ENCODE peak calls at places on chromosomes 13 and 19, in seven cellular contexts. One of them, this sample, is unnamed.

GRCh38 chr13:97223711-97224461 is 1.8 kb downstream of the MBNL2 start:
- DNase-seq in fibroblast of lung: peak
- DNase-seq in WTC11: no peak
- DNase-seq in Calu3: no peak
- DNase-seq in mammary epithelial cell: peak
- DNase-seq in activated B cell treated with CpG ODN at 0.5 μM for 24 hours: peak
- DNase-seq in HFF-Myc: peak
- DNase-seq in this sample: no peak

GRCh38 chr13:46339035-46339666 is 47.9 kb downstream of the RUBCNL start:
- DNase-seq in fibroblast of lung: peak
- DNase-seq in WTC11: no peak
- DNase-seq in Calu3: no peak
- DNase-seq in mammary epithelial cell: peak
- DNase-seq in activated B cell treated with CpG ODN at 0.5 μM for 24 hours: no peak
- DNase-seq in HFF-Myc: no peak
- DNase-seq in this sample: no peak

GRCh38 chr13:114177245-114178010 is 1.6 kb upstream of the CFAP97D2 start:
- DNase-seq in fibroblast of lung: peak
- DNase-seq in WTC11: no peak
- DNase-seq in Calu3: no peak
- DNase-seq in mammary epithelial cell: no peak
- DNase-seq in activated B cell treated with CpG ODN at 0.5 μM for 24 hours: no peak
- DNase-seq in HFF-Myc: no peak
- DNase-seq in this sample: no peak

GRCh38 chr13:81078048-81078447 is 737.1 kb upstream of the SPRY2 start:
- DNase-seq in fibroblast of lung: no peak
- DNase-seq in WTC11: no peak
- DNase-seq in Calu3: no peak
- DNase-seq in mammary epithelial cell: peak
- DNase-seq in activated B cell treated with CpG ODN at 0.5 μM for 24 hours: no peak
- DNase-seq in HFF-Myc: no peak
- DNase-seq in this sample: no peak

GRCh38 chr19:535017-535835 is 3.7 kb downstream of the CDC34 start:
- DNase-seq in fibroblast of lung: no peak
- DNase-seq in WTC11: no peak
- DNase-seq in Calu3: peak
- DNase-seq in mammary epithelial cell: peak
- DNase-seq in activated B cell treated with CpG ODN at 0.5 μM for 24 hours: no peak
- DNase-seq in HFF-Myc: no peak
- DNase-seq in this sample: no peak

GRCh38 chr13:21348771-21349170 is 110.3 kb downstream of the ZDHHC20 start:
- DNase-seq in fibroblast of lung: no peak
- DNase-seq in WTC11: no peak
- DNase-seq in Calu3: no peak
- DNase-seq in mammary epithelial cell: no peak
- DNase-seq in activated B cell treated with CpG ODN at 0.5 μM for 24 hours: no peak
- DNase-seq in HFF-Myc: no peak
- DNase-seq in this sample: no peak

GRCh38 chr19:30696514-30696913 is 324.3 kb downstream of the ZNF536 start:
- DNase-seq in fibroblast of lung: peak
- DNase-seq in WTC11: peak
- DNase-seq in Calu3: no peak
- DNase-seq in mammary epithelial cell: no peak
- DNase-seq in activated B cell treated with CpG ODN at 0.5 μM for 24 hours: no peak
- DNase-seq in HFF-Myc: no peak
- DNase-seq in this sample: no peak

GRCh38 chr19:46466536-46467199 is 4.7 kb downstream of the PNMA8A start:
- DNase-seq in fibroblast of lung: peak
- DNase-seq in WTC11: no peak
- DNase-seq in Calu3: no peak
- DNase-seq in mammary epithelial cell: peak
- DNase-seq in activated B cell treated with CpG ODN at 0.5 μM for 24 hours: no peak
- DNase-seq in HFF-Myc: peak
- DNase-seq in this sample: no peak

GRCh38 chr19:53545271-53546065 is 7.5 kb downstream of the ZNF331 start:
- DNase-seq in fibroblast of lung: peak
- DNase-seq in WTC11: no peak
- DNase-seq in Calu3: no peak
- DNase-seq in mammary epithelial cell: no peak
- DNase-seq in activated B cell treated with CpG ODN at 0.5 μM for 24 hours: no peak
- DNase-seq in HFF-Myc: peak
- DNase-seq in this sample: no peak

GRCh38 chr19:29971648-29972047 is 29.6 kb downstream of the URI1 start:
- DNase-seq in fibroblast of lung: no peak
- DNase-seq in WTC11: no peak
- DNase-seq in Calu3: no peak
- DNase-seq in mammary epithelial cell: no peak
- DNase-seq in activated B cell treated with CpG ODN at 0.5 μM for 24 hours: no peak
- DNase-seq in HFF-Myc: no peak
- DNase-seq in this sample: no peak

GRCh38 chr13:46893820-46894533 is 2.9 kb downstream of the HTR2A start:
- DNase-seq in fibroblast of lung: peak
- DNase-seq in WTC11: peak
- DNase-seq in Calu3: peak
- DNase-seq in mammary epithelial cell: peak
- DNase-seq in activated B cell treated with CpG ODN at 0.5 μM for 24 hours: peak
- DNase-seq in HFF-Myc: no peak
- DNase-seq in this sample: peak

GRCh38 chr13:33743438-33744368 is 74.2 kb upstream of the RFC3 start:
- DNase-seq in fibroblast of lung: no peak
- DNase-seq in WTC11: no peak
- DNase-seq in Calu3: no peak
- DNase-seq in mammary epithelial cell: no peak
- DNase-seq in activated B cell treated with CpG ODN at 0.5 μM for 24 hours: no peak
- DNase-seq in HFF-Myc: no peak
- DNase-seq in this sample: no peak

GRCh38 chr19:42199440-42200115 is 17.9 kb downstream of the DEDD2 start:
- DNase-seq in fibroblast of lung: no peak
- DNase-seq in WTC11: peak
- DNase-seq in Calu3: no peak
- DNase-seq in mammary epithelial cell: peak
- DNase-seq in activated B cell treated with CpG ODN at 0.5 μM for 24 hours: peak
- DNase-seq in HFF-Myc: no peak
- DNase-seq in this sample: no peak

GRCh38 chr19:47113446-47114348 is at the start of gene ZC3H4:
- DNase-seq in fibroblast of lung: peak
- DNase-seq in WTC11: peak
- DNase-seq in Calu3: peak
- DNase-seq in mammary epithelial cell: peak
- DNase-seq in activated B cell treated with CpG ODN at 0.5 μM for 24 hours: peak
- DNase-seq in HFF-Myc: peak
- DNase-seq in this sample: peak

GRCh38 chr13:101308247-101309013 is 107.9 kb downstream of the NALCN start:
- DNase-seq in fibroblast of lung: no peak
- DNase-seq in WTC11: no peak
- DNase-seq in Calu3: no peak
- DNase-seq in mammary epithelial cell: peak
- DNase-seq in activated B cell treated with CpG ODN at 0.5 μM for 24 hours: no peak
- DNase-seq in HFF-Myc: no peak
- DNase-seq in this sample: no peak

GRCh38 chr19:47229674-47230121 is 1.3 kb downstream of the BBC3 start:
- DNase-seq in fibroblast of lung: peak
- DNase-seq in WTC11: no peak
- DNase-seq in Calu3: no peak
- DNase-seq in mammary epithelial cell: no peak
- DNase-seq in activated B cell treated with CpG ODN at 0.5 μM for 24 hours: peak
- DNase-seq in HFF-Myc: no peak
- DNase-seq in this sample: no peak

GRCh38 chr19:35143231-35143715 is at the start of gene FXYD7:
- DNase-seq in fibroblast of lung: no peak
- DNase-seq in WTC11: peak
- DNase-seq in Calu3: no peak
- DNase-seq in mammary epithelial cell: no peak
- DNase-seq in activated B cell treated with CpG ODN at 0.5 μM for 24 hours: no peak
- DNase-seq in HFF-Myc: no peak
- DNase-seq in this sample: no peak

GRCh38 chr19:42325896-42326771 is 699 bp downstream of the MEGF8 start:
- DNase-seq in fibroblast of lung: no peak
- DNase-seq in WTC11: peak
- DNase-seq in Calu3: peak
- DNase-seq in mammary epithelial cell: peak
- DNase-seq in activated B cell treated with CpG ODN at 0.5 μM for 24 hours: peak
- DNase-seq in HFF-Myc: no peak
- DNase-seq in this sample: no peak

GRCh38 chr13:48741377-48741776 is 87.6 kb downstream of the CYSLTR2 start:
- DNase-seq in fibroblast of lung: peak
- DNase-seq in WTC11: no peak
- DNase-seq in Calu3: no peak
- DNase-seq in mammary epithelial cell: peak
- DNase-seq in activated B cell treated with CpG ODN at 0.5 μM for 24 hours: no peak
- DNase-seq in HFF-Myc: peak
- DNase-seq in this sample: no peak

GRCh38 chr13:30792257-30793000 is 57.1 kb downstream of the ALOX5AP start:
- DNase-seq in fibroblast of lung: peak
- DNase-seq in WTC11: no peak
- DNase-seq in Calu3: peak
- DNase-seq in mammary epithelial cell: peak
- DNase-seq in activated B cell treated with CpG ODN at 0.5 μM for 24 hours: no peak
- DNase-seq in HFF-Myc: peak
- DNase-seq in this sample: peak

GRCh38 chr13:22967669-22968068 is 213.1 kb upstream of the SGCG start:
- DNase-seq in fibroblast of lung: no peak
- DNase-seq in WTC11: no peak
- DNase-seq in Calu3: no peak
- DNase-seq in mammary epithelial cell: no peak
- DNase-seq in activated B cell treated with CpG ODN at 0.5 μM for 24 hours: no peak
- DNase-seq in HFF-Myc: no peak
- DNase-seq in this sample: no peak

GRCh38 chr13:106376411-106377112 is 158.9 kb downstream of the EFNB2 start:
- DNase-seq in fibroblast of lung: peak
- DNase-seq in WTC11: no peak
- DNase-seq in Calu3: peak
- DNase-seq in mammary epithelial cell: peak
- DNase-seq in activated B cell treated with CpG ODN at 0.5 μM for 24 hours: no peak
- DNase-seq in HFF-Myc: peak
- DNase-seq in this sample: no peak
- TF ChIP-seq CTCF in fibroblast of lung: peak
- TF ChIP-seq CTCF in WTC11: no peak
- TF ChIP-seq CTCF in Calu3: no peak
- TF ChIP-seq CTCF in mammary epithelial cell: no peak
- TF ChIP-seq CTCF in activated B cell treated with CpG ODN at 0.5 μM for 24 hours: no peak
- TF ChIP-seq CTCF in HFF-Myc: no peak
- TF ChIP-seq CTCF in this sample: peak

DNA sequence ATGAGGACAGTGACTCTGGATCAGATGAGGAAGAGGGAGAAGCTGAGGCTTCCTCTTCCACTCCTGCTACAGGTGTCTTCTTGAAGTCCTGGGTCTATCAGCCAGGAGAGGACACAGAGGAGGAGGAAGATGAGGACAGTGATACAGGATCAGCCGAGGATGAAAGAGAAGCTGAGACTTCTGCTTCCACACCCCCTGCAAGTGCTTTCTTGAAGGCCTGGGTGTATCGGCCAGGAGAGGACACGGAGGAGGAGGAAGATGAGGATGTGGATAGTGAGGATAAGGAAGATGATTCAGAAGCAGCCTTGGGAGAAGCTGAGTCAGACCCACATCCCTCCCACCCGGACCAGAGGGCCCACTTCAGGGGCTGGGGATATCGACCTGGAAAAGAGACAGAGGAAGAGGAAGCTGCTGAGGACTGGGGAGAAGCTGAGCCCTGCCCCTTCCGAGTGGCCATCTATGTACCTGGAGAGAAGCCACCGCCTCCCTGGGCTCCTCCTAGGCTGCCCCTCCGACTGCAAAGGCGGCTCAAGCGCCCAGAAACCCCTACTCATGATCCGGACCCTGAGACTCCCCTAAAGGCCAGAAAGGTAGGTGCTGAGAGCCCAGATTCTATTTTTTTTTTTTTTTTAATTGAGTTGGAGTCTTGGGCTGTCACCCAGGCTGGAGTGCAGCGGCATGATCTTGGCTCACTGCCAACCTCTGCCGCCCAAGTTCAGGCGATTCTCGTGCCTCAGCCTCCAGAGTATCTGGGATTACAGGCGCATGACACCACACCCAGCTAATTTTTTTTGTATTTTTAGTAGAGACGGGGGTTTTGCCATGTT is 2.3 kb downstream of the PPP1R15A start:
- DNase-seq in fibroblast of lung: no peak
- DNase-seq in WTC11: no peak
- DNase-seq in Calu3: no peak
- DNase-seq in mammary epithelial cell: peak
- DNase-seq in activated B cell treated with CpG ODN at 0.5 μM for 24 hours: peak
- DNase-seq in HFF-Myc: no peak
- DNase-seq in this sample: no peak
- TF ChIP-seq CTCF in fibroblast of lung: no peak
- TF ChIP-seq CTCF in WTC11: no peak
- TF ChIP-seq CTCF in Calu3: no peak
- TF ChIP-seq CTCF in mammary epithelial cell: no peak
- TF ChIP-seq CTCF in activated B cell treated with CpG ODN at 0.5 μM for 24 hours: no peak
- TF ChIP-seq CTCF in HFF-Myc: no peak
- TF ChIP-seq CTCF in this sample: no peak

DNA sequence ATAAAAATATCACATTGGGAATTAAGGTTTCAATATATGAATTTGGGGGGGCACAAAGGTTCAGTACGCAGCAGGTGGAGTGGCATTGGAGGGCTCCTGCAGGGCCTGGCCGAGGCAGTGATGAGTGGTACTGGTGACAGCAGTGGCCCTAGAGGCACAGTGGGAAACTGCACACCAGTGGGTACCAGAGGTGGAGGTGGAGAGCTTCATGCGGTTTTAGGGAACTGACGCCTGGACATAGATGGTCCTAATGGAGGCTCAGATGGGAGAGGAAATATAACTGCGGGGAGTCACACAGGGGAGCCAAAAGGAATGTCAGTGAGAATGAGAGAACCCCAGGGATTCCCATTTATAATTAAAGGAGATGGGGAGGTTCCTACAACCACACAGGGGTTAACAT is 156.2 kb downstream of the COG6 start:
- DNase-seq in fibroblast of lung: no peak
- DNase-seq in WTC11: no peak
- DNase-seq in Calu3: no peak
- DNase-seq in mammary epithelial cell: no peak
- DNase-seq in activated B cell treated with CpG ODN at 0.5 μM for 24 hours: no peak
- DNase-seq in HFF-Myc: no peak
- DNase-seq in this sample: no peak
- TF ChIP-seq CTCF in fibroblast of lung: no peak
- TF ChIP-seq CTCF in WTC11: no peak
- TF ChIP-seq CTCF in Calu3: no peak
- TF ChIP-seq CTCF in mammary epithelial cell: no peak
- TF ChIP-seq CTCF in activated B cell treated with CpG ODN at 0.5 μM for 24 hours: no peak
- TF ChIP-seq CTCF in HFF-Myc: peak
- TF ChIP-seq CTCF in this sample: peak

GRCh38 chr19:18913466-18913865 is 5.7 kb downstream of the COPE start:
- DNase-seq in fibroblast of lung: no peak
- DNase-seq in WTC11: no peak
- DNase-seq in Calu3: no peak
- DNase-seq in mammary epithelial cell: no peak
- DNase-seq in activated B cell treated with CpG ODN at 0.5 μM for 24 hours: no peak
- DNase-seq in HFF-Myc: no peak
- DNase-seq in this sample: no peak

GRCh38 chr19:18919895-18920204 is 335 bp downstream of the DDX49 start:
- DNase-seq in fibroblast of lung: no peak
- DNase-seq in WTC11: no peak
- DNase-seq in Calu3: no peak
- DNase-seq in mammary epithelial cell: no peak
- DNase-seq in activated B cell treated with CpG ODN at 0.5 μM for 24 hours: no peak
- DNase-seq in HFF-Myc: no peak
- DNase-seq in this sample: no peak

GRCh38 chr19:18919086-18919894 is at the start of the genes COPE and DDX49:
- DNase-seq in fibroblast of lung: peak
- DNase-seq in WTC11: peak
- DNase-seq in Calu3: peak
- DNase-seq in mammary epithelial cell: peak
- DNase-seq in activated B cell treated with CpG ODN at 0.5 μM for 24 hours: peak
- DNase-seq in HFF-Myc: peak
- DNase-seq in this sample: peak

GRCh38 chr19:18912933-18913332 is 6.3 kb downstream of the COPE start:
- DNase-seq in fibroblast of lung: no peak
- DNase-seq in WTC11: no peak
- DNase-seq in Calu3: no peak
- DNase-seq in mammary epithelial cell: no peak
- DNase-seq in activated B cell treated with CpG ODN at 0.5 μM for 24 hours: no peak
- DNase-seq in HFF-Myc: no peak
- DNase-seq in this sample: no peak

GRCh38 chr19:18915639-18916038 is 3.5 kb downstream of the COPE start:
- DNase-seq in fibroblast of lung: peak
- DNase-seq in WTC11: peak
- DNase-seq in Calu3: peak
- DNase-seq in mammary epithelial cell: peak
- DNase-seq in activated B cell treated with CpG ODN at 0.5 μM for 24 hours: no peak
- DNase-seq in HFF-Myc: no peak
- DNase-seq in this sample: no peak
- TF ChIP-seq CTCF in fibroblast of lung: peak
- TF ChIP-seq CTCF in WTC11: no peak
- TF ChIP-seq CTCF in Calu3: no peak
- TF ChIP-seq CTCF in mammary epithelial cell: peak
- TF ChIP-seq CTCF in activated B cell treated with CpG ODN at 0.5 μM for 24 hours: no peak
- TF ChIP-seq CTCF in HFF-Myc: peak
- TF ChIP-seq CTCF in this sample: peak